ENCODE peak calls at places on chromosomes 7 and 10, in seven cellular contexts. U is MM.1S, T is endodermal cell, P is AG09309, Y is HL-60, H is AG04449, Q is cardiac muscle cell. Z is an unnamed sample.

GRCh38 chr7:23299770-23300300 is 696 bp downstream of the MALSU1 start:
- DNase-seq in Y (no peak), P (no peak), H (no peak), U (no peak), Q (no peak), T (no peak), Z (no peak)

GRCh38 chr7:117458977-117459583 is 20.7 kb upstream of the CFTR start:
- DNase-seq in P (no peak), T (no peak), Q (peak; percentile 44), U (peak; percentile 58), H (no peak), Y (no peak), Z (peak; percentile 2)

GRCh38 chr7:128874140-128875031 is 11.7 kb downstream of the ATP6V1F start:
- DNase-seq in U (no peak), T (no peak), H (no peak), Q (no peak), Y (no peak), P (no peak), Z (no peak)

GRCh38 chr7:44847509-44847919 is 373 bp downstream of the H2AZ2 start:
- DNase-seq in U (peak; percentile 86), T (peak; percentile 93), H (no peak), Q (peak; percentile 88), Y (no peak), P (no peak), Z (peak; percentile 37)

GRCh38 chr7:40836218-40836617 is 701.4 kb downstream of the SUGCT start:
- DNase-seq in Q (no peak), T (no peak), H (no peak), U (no peak), Y (no peak), P (no peak), Z (no peak)

GRCh38 chr7:74625446-74625845 is 32.1 kb upstream of the GTF2I start:
- DNase-seq in T (no peak), Q (no peak), P (peak; percentile 29), Y (no peak), U (peak; percentile 14), H (no peak), Z (peak; percentile 17)

GRCh38 chr7:1579481-1580421 is 9.9 kb upstream of the PSMG3 start:
- DNase-seq in U (peak; percentile 51), Q (peak; percentile 87), T (peak; percentile 97), Y (no peak), H (no peak), P (no peak), Z (no peak)

GRCh38 chr7:77537595-77538185 is 595 bp downstream of the PTPN12 start:
- DNase-seq in Y (no peak), T (no peak), H (no peak), P (no peak), Q (peak; percentile 66), U (peak; percentile 43), Z (no peak)

GRCh38 chr10:58579011-58579655 is 66.5 kb downstream of the BICC1 start:
- DNase-seq in Y (no peak), Q (no peak), U (no peak), P (peak; percentile 70), H (no peak), T (peak; percentile 55), Z (no peak)

GRCh38 chr7:141115949-141116348 is 42.1 kb downstream of the TMEM178B start:
- DNase-seq in H (no peak), U (no peak), T (no peak), Y (no peak), Q (no peak), P (no peak), Z (no peak)

GRCh38 chr10:16611037-16611436 is 89.4 kb upstream of the C1QL3 start:
- DNase-seq in H (no peak), Q (no peak), Y (no peak), U (no peak), T (no peak), P (no peak), Z (no peak)

GRCh38 chr7:48113270-48113669 is 24.2 kb downstream of the UPP1 start:
- DNase-seq in Q (no peak), T (no peak), H (no peak), P (no peak), Y (no peak), U (no peak), Z (no peak)

GRCh38 chr10:131710142-131710861 is 190.5 kb upstream of the PPP2R2D start:
- DNase-seq in P (no peak), T (peak; percentile 33), Y (no peak), U (no peak), H (no peak), Q (no peak), Z (no peak)

GRCh38 chr7:95547949-95548348 is 48.4 kb downstream of the PDK4 start:
- DNase-seq in Y (no peak), Q (no peak), P (no peak), T (no peak), U (no peak), H (no peak), Z (no peak)

GRCh38 chr10:106815427-106816043 is 349.0 kb downstream of the SORCS1 start:
- DNase-seq in T (no peak), Q (no peak), P (no peak), Y (no peak), H (no peak), U (no peak), Z (no peak)

GRCh38 chr7:128790297-128791037 is 1.3 kb upstream of the CCDC136 start:
- DNase-seq in T (peak; percentile 75), U (no peak), H (no peak), P (no peak), Q (no peak), Y (no peak), Z (no peak)

GRCh38 chr10:35440016-35440415 is 103.7 kb downstream of the CCNY start:
- DNase-seq in H (no peak), Y (no peak), P (no peak), U (no peak), Q (no peak), T (no peak), Z (no peak)

GRCh38 chr7:73869011-73869785 is 8.2 kb downstream of the TMEM270 start:
- DNase-seq in H (no peak), Q (no peak), Y (no peak), U (no peak), P (no peak), T (no peak), Z (no peak)

GRCh38 chr10:18400911-18401260 is 250.5 kb downstream of the NSUN6 start:
- DNase-seq in Q (peak; percentile 33), T (peak; percentile 73), H (no peak), Y (no peak), U (peak; percentile 45), P (no peak), Z (no peak)

GRCh38 chr10:30527623-30528426 is 93.8 kb downstream of the MAP3K8 start:
- DNase-seq in H (no peak), P (no peak), Y (no peak), Q (no peak), U (no peak), T (no peak), Z (no peak)

GRCh38 chr7:25862254-25862992 is 289.6 kb upstream of the NFE2L3 start:
- DNase-seq in T (peak; percentile 100), Q (peak; percentile 100), P (peak; percentile 100), Y (peak; percentile 99), H (peak; percentile 100), U (peak; percentile 100), Z (peak; percentile 100)

DNA sequence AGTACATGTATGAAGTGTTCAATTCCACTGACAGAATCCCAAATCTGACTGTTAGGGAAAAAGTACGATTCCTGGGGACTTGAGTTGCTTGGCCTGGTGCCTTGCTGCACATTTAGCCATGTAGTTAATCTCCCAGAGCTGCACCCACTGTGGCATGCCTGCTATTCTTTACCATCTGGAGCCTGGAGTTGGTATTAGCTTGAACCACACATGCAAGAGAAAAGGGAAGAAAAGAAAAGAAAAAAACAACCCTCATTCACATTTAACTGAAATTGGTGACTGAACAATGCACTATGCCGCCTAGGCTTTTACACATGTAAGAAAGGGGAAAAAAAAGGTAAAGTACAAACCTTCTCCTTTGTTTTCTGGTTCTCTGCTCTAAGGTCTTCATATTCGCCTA is 26.1 kb downstream of the SHTN1 start:
- DNase-seq in Q (no peak), H (no peak), Y (no peak), T (no peak), P (no peak), U (no peak), Z (no peak)
- TF ChIP-seq CTCF in Q (no peak), H (no peak), Y (no peak), T (no peak), P (no peak), U (no peak), Z (no peak)

GRCh38 chr7:153103219-153103618 is 343.7 kb downstream of the ACTR3B start:
- DNase-seq in Q (no peak), P (no peak), U (peak; percentile 1), H (no peak), Y (no peak), T (no peak), Z (no peak)
- H3K4me3 ChIP-seq in Q (no peak overlapping the region), P (no peak overlapping the region), U (no peak overlapping the region), H (no peak overlapping the region), Y (no peak overlapping the region), T (no peak overlapping the region), Z (no peak overlapping the region)

GRCh38 chr10:22655312-22655973 is 58.9 kb downstream of the PIP4K2A start:
- DNase-seq in P (peak; percentile 34), T (no peak), U (no peak), Y (no peak), Q (no peak), H (peak; percentile 44), Z (peak; percentile 57)
- TF ChIP-seq CTCF in P (no peak), T (no peak), U (no peak), Y (no peak), Q (peak; percentile 14), H (no peak), Z (peak; percentile 15)

GRCh38 chr10:6048281-6049030 is 13.7 kb downstream of the IL2RA start:
- DNase-seq in H (no peak), Q (no peak), U (no peak), Y (no peak), T (peak; percentile 17), P (no peak), Z (no peak)

GRCh38 chr10:6049031-6049400 is 13.2 kb downstream of the IL2RA start:
- DNase-seq in U (no peak), H (no peak), Q (no peak), P (no peak), T (peak; percentile 8), Y (no peak), Z (no peak)

GRCh38 chr10:6053303-6053702 is 8.9 kb downstream of the IL2RA start:
- DNase-seq in P (no peak), U (no peak), Y (no peak), H (no peak), Q (no peak), T (no peak), Z (no peak)

GRCh38 chr10:6052247-6053221 is 9.6 kb downstream of the IL2RA start:
- DNase-seq in P (no peak), T (peak; percentile 46), H (no peak), U (peak; percentile 80), Q (no peak), Y (no peak), Z (no peak)

DNA sequence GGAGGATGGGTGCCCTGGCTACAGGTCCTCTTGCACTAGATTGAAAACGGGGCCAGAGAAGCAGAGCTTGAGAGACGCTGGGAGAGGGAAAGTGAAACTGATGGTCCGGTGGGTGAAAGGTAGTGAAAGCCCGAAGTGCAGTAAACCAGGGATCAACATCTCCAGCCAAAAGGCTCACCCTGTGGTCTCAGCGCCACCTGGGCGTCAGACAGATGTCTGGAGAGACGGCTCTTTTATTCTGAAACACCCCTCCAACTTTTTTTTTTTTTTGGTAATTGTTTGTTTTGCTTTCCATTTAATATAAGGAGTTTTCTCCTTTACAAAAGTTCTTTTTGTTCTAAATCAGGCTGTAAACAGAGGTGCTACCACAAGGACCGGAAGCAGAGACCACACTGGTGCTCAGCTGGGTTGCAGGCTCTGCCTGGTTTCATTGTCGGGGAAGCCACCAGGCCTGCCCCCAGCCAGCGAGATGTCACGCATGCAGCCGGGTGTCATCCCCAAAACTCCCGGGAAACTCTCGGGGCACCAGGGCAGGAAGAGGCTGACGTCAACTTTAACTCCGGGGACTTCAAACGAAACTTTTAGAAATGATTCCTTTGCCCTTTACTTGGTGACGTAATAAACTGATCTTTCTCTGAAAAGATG is 11.2 kb downstream of the IL2RA start:
- DNase-seq in H (no peak), U (peak; percentile 89), Y (no peak), T (peak; percentile 62), Q (no peak), P (no peak), Z (no peak)
- H3K4me3 ChIP-seq in H (peak overlapping the region; percentile 41), U (peak overlapping the region; percentile 52), Y (peak overlapping the region; percentile 20), T (no peak overlapping the region), Q (no peak overlapping the region), P (peak overlapping the region; percentile 38), Z (peak overlapping the region; percentile 35)